ENCODE peak calls at places on chromosomes 2 and 18, in nine cellular contexts. P is GM12891, Y is GM12878, F is sigmoid colon, E is HCT116, X is H1, G is spleen, V is stomach, K is prostate gland. C is an unnamed sample.

GRCh38 chr2:124241-124880 is 78.1 kb upstream of the FAM110C start:
- DNase-seq in Y (no peak), X (no peak), K (no peak), P (no peak), G (no peak), E (no peak), F (no peak), V (no peak), C (no peak)

GRCh38 chr2:62216616-62217015 is 20.7 kb downstream of the B3GNT2 start:
- DNase-seq in E (no peak), P (no peak), F (no peak), G (no peak), Y (no peak), K (no peak), X (no peak), V (no peak), C (no peak)

GRCh38 chr2:25158096-25158852 is 10.1 kb downstream of the POMC start:
- DNase-seq in X (no peak), E (no peak), V (no peak), P (no peak), G (peak), K (no peak), Y (no peak), F (no peak), C (no peak)

GRCh38 chr18:4453712-4454547 is 1.2 kb downstream of the DLGAP1 start:
- DNase-seq in V (no peak), Y (no peak), X (peak), K (no peak), E (no peak), P (no peak), G (peak), F (no peak), C (no peak)

GRCh38 chr2:19544020-19544383 is 185.6 kb upstream of the OSR1 start:
- DNase-seq in K (no peak), X (no peak), F (no peak), Y (no peak), E (no peak), P (no peak), V (no peak), G (no peak), C (no peak)

GRCh38 chr2:191501390-191502168 is 176.4 kb upstream of the NABP1 start:
- DNase-seq in E (peak), V (no peak), F (no peak), K (no peak), P (no peak), X (no peak), G (no peak), Y (no peak), C (no peak)

GRCh38 chr18:35852786-35853185 is 119.7 kb upstream of the RMP24 start:
- DNase-seq in G (no peak), Y (no peak), P (no peak), K (no peak), F (no peak), E (no peak), X (peak), V (no peak), C (no peak)

GRCh38 chr2:2650608-2651375 is 319.7 kb upstream of the MYT1L start:
- DNase-seq in P (no peak), K (no peak), G (peak), Y (no peak), F (peak), E (no peak), X (no peak), V (peak), C (no peak)

GRCh38 chr2:20526666-20527065 is 79.8 kb downstream of the RHOB start:
- DNase-seq in V (peak), P (no peak), K (no peak), E (no peak), F (peak), G (no peak), X (no peak), Y (no peak), C (no peak)

GRCh38 chr2:10448646-10449480 is 736 bp upstream of the ODC1 start:
- DNase-seq in G (peak), K (peak), V (peak), Y (peak), E (peak), P (peak), F (peak), X (peak), C (peak)

GRCh38 chr18:76056467-76057194 is 438.4 kb downstream of the ZNF516 start:
- DNase-seq in K (no peak), Y (no peak), F (peak), X (no peak), G (no peak), V (no peak), P (no peak), E (no peak), C (no peak)

GRCh38 chr2:232800166-232800565 is 23.8 kb upstream of the KCNJ13 start:
- DNase-seq in F (no peak), E (no peak), Y (no peak), V (no peak), K (no peak), G (no peak), P (no peak), X (no peak), C (no peak)

DNA sequence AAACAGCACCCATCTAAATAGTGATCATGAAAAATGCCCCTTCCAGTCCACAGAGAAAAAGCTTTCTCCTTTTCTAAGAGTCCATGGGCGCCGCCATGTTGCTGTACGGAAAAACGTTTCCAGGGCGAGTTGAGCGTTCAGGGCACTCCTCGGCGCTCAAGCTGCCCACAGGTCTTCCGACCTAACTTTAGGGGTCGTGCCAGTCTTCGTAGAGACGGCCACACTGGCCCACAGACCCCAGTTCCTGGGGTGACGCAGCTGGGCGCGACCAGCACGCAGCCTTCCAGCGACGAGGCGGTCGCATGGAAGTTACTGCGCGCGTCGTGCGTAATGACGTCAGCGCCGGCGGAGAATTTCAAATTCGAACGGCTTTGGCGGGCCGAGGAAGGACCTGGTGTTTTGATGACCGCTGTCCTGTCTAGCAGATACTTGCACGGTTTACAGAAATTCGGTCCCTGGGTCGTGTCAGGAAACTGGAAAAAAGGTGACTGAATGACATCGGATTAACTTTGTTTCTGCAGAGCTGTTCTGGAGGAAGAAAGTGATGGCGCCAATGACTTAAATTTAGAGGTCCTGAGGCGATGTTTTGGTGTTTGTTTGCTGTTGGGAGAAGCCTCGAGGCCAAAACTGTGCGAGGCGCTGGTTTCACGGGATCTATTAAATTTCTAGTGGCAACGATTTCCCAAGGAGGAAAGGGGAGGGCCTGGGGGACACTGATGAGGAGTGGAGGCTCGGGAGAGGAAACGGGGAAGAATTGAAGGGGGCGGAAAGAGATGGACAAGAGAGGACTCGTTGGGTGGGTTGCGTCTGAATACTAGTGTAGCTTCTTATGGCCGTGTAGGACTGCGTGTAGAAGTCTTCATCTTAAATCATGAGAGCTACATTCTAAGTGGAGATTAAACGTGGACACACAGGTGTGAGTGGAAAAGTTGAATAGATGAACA is at the start of the genes METTL4 and NDC80:
- DNase-seq in X (peak), P (peak), K (peak), F (peak), E (peak), Y (peak), V (peak), G (peak), C (peak)
- TF ChIP-seq POLR2A in X (no peak), P (no peak), K (peak), F (no peak), E (peak), Y (peak), V (no peak), G (no peak), C (peak)

GRCh38 chr2:105376010-105376409 is 22.8 kb downstream of the FHL2 start:
- DNase-seq in P (no peak), E (no peak), K (peak), X (no peak), V (peak), G (no peak), Y (no peak), F (no peak), C (no peak)
- TF ChIP-seq POLR2AphosphoS5 in P (no peak), E (no peak), K (no peak), X (no peak), V (peak), G (no peak), Y (no peak), F (no peak), C (no peak)

GRCh38 chr2:102839668-102840388 is 78.0 kb downstream of the TMEM182 start:
- DNase-seq in G (no peak), X (peak), K (peak), V (no peak), F (no peak), P (peak), E (peak), Y (peak), C (no peak)
- TF ChIP-seq POLR2A in G (no peak), X (no peak), K (no peak), V (no peak), F (no peak), P (no peak), E (no peak), Y (no peak), C (no peak)

GRCh38 chr18:26548144-26549102 is at the start of gene KCTD1:
- DNase-seq in G (peak), Y (no peak), K (peak), X (peak), F (peak), V (peak), P (peak), E (peak), C (peak)
- TF ChIP-seq POLR2AphosphoS5 in G (peak), Y (no peak), K (peak), X (no peak), F (no peak), V (peak), P (no peak), E (peak), C (no peak)

DNA sequence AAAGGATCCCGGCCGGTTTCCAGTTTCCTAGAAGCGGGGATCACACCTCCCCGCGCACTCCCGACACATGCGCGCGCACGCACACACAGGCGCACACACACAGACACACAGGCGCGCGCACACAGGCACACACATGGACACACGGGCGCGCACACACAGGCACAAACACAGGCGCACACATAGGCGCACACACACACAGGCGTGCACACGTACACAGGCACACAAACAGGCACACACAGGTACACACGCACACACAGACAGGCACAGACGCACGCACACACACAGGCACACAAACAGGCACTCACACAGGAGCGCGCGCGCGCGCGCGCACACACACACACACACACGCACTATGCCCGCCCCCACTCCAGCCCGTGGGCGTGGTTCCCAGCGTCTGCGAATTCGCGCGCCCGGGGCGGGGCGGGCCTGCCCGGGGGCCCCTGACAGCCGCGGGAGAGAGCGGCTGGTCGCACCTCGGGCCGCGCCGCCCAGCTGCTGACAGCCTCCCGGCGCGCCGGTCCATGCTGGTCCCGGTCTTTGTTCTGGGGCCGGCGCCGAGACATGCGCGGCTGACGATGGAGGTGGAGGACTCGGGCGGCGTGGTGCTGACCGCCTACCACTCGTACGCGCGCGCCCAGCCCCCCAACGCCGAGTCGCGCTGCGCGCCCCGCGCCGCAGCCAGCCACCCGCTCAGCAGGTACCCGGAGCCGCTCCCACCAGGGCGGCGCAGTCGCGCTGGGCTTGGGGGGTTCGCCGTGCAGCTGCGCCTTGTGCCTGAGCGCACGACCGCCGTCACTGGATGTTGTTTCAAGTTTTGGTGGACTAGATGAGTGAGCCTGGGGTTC is at the start of gene ARHGAP28:
- DNase-seq in X (peak), G (peak), V (peak), F (peak), P (peak), Y (no peak), K (peak), E (no peak), C (peak)
- TF ChIP-seq POLR2A in X (no peak), G (no peak), V (no peak), F (no peak), P (no peak), Y (no peak), K (peak), E (no peak), C (no peak)

DNA sequence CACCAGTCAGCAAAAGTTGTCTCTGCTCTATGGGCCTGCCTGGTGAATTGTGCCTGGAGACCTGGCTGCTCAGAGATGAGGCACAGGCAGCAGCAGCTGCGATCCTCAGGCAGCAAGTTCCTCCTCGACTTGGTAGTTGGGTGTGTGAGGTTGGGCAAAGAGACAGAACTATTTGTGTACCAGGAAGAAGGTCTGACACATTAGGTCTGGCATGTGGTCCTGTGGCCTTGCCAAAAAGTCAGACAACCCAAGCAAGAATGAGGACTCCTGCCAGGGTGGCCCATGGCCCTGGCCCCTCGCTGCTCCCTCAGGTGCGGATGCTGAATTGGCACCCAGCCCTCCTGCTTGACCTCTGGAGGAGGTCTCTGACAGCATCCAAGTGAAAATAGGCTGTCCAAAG is 192.7 kb downstream of the DYSF start:
- DNase-seq in E (no peak), P (no peak), K (peak), V (no peak), F (peak), G (no peak), X (no peak), Y (no peak), C (no peak)
- TF ChIP-seq POLR2AphosphoS5 in E (no peak), P (no peak), K (peak), V (no peak), F (no peak), G (peak), X (no peak), Y (no peak), C (no peak)

GRCh38 chr2:159286709-159287441 is 372 bp upstream of the WDSUB1 start:
- DNase-seq in Y (peak), F (peak), P (peak), G (peak), V (peak), E (peak), X (peak), K (peak), C (peak)
- TF ChIP-seq POLR2A in Y (peak), F (peak), P (peak), G (peak), V (no peak), E (peak), X (no peak), K (peak), C (peak)

GRCh38 chr2:8149011-8149410 is 532.8 kb upstream of the ID2 start:
- DNase-seq in P (no peak), K (no peak), F (no peak), E (no peak), G (no peak), X (no peak), Y (no peak), V (no peak), C (no peak)

GRCh38 chr2:8149985-8150547 is 531.8 kb upstream of the ID2 start:
- DNase-seq in E (no peak), F (no peak), P (no peak), V (no peak), G (no peak), X (no peak), K (no peak), Y (no peak), C (no peak)

GRCh38 chr2:8145385-8145784 is 536.5 kb upstream of the ID2 start:
- DNase-seq in G (no peak), Y (no peak), V (no peak), E (no peak), F (no peak), X (no peak), K (no peak), P (no peak), C (no peak)

GRCh38 chr2:8146329-8147048 is 535.4 kb upstream of the ID2 start:
- DNase-seq in E (no peak), K (no peak), F (no peak), V (no peak), X (no peak), Y (no peak), P (no peak), G (no peak), C (no peak)

DNA sequence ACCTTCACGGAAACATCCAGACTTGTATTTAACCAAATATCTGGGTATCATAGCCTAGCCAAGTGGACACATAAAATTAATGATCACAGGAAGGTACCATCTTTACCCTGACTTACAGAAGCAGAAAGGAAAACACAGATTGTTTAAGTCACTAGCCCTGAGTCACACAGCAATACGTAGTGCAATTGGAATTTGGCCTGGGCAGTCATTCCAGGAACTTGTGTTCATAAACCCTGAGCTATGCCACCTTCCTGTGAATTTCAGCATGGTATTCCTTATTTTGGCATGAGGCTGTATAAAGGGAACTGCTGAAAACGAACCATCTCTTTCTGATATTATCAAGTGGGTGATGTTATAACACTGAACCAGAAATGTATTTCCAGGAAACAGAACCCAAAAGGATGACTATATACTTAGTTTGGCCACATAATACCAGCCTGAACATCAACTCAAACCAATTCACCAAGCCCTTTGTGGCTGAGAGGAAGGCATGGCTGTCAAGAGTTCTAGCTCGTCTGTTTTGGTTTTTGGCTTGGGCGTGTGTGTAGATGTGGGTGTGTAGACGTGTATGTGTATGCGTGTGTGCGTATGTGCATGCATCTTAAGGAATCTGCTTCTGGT is 533.5 kb upstream of the ID2 start:
- DNase-seq in F (no peak), X (no peak), Y (no peak), K (no peak), V (no peak), G (no peak), E (peak), P (no peak), C (no peak)
- TF ChIP-seq POLR2AphosphoS5 in F (no peak), X (no peak), Y (no peak), K (no peak), V (peak), G (no peak), E (no peak), P (no peak), C (no peak)

GRCh38 chr2:96531366-96531765 is 5.2 kb upstream of the ARID5A start:
- DNase-seq in X (no peak), V (no peak), Y (no peak), F (peak), K (no peak), E (no peak), P (no peak), G (no peak), C (no peak)

GRCh38 chr2:96533292-96534073 is 3.1 kb upstream of the ARID5A start:
- DNase-seq in F (peak), K (peak), P (no peak), E (no peak), Y (no peak), G (peak), X (no peak), V (peak), C (no peak)

GRCh38 chr2:96532641-96533291 is 3.8 kb upstream of the ARID5A start:
- DNase-seq in E (no peak), Y (no peak), P (no peak), K (no peak), X (no peak), F (peak), V (no peak), G (peak), C (no peak)

GRCh38 chr2:96530474-96531357 is 5.8 kb upstream of the ARID5A start:
- DNase-seq in E (no peak), X (no peak), G (no peak), V (no peak), Y (no peak), F (peak), P (no peak), K (no peak), C (no peak)

DNA sequence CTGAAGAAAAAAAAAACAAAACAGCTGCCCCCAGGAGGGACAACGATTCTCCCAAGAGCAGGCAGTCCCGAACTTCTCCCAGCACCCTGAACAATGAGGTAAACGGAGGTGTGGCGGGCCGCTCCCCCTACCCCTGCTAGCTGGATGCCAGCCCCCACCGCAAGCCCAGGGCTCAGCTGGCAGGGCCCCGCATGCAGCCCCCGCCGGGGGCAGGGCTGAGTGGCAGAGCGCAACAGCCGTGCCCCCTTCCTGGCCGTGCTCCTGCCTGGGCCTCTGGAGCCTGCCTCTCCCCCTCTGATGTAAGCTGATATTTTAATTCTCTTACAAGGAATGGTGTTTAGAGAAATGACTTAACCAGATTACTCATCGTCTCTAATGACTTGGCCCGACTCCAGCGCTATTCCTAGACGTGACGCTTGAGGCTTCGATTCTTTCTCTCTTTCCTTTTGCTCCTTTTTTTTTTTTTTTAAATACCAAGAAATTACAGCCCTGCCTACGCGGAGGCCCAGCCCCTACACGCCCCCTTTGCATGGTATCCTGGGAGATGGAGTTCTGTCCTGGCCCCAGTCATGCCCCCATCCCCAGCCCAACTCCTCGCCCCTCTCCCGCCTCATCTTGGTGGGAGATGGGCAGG is 4.6 kb upstream of the ARID5A start:
- DNase-seq in F (peak), P (no peak), V (peak), X (no peak), G (peak), K (peak), E (peak), Y (peak), C (peak)
- TF ChIP-seq POLR2A in F (no peak), P (no peak), V (no peak), X (no peak), G (no peak), K (peak), E (no peak), Y (peak), C (no peak)

C was measured in GM12892.